ENCODE peak calls at places on chromosomes 6 and 20, in nine cellular contexts. One of them, this sample, is unnamed. For H3K36me3, the result is how much of the 10 kb centered on the place peaks cover.

GRCh38 chr6:132713355-132714134 is at the start of gene VNN1:
- DNase-seq in PC-9: no peak
- DNase-seq in mammary epithelial cell: no peak
- DNase-seq in IMR-90: no peak
- DNase-seq in astrocyte: no peak
- DNase-seq in aorta: peak
- DNase-seq in adrenal gland: peak
- DNase-seq in prostate gland: no peak
- DNase-seq in colonic mucosa: peak
- DNase-seq in this sample: no peak

GRCh38 chr6:108541843-108542795 is 18.6 kb upstream of the FOXO3 start:
- DNase-seq in aorta: peak
- DNase-seq in adrenal gland: peak
- DNase-seq in astrocyte: peak
- DNase-seq in IMR-90: peak
- DNase-seq in mammary epithelial cell: peak
- DNase-seq in prostate gland: peak
- DNase-seq in PC-9: peak
- DNase-seq in colonic mucosa: peak
- DNase-seq in this sample: peak

GRCh38 chr6:51382838-51383237 is 564.2 kb downstream of the TFAP2B start:
- DNase-seq in PC-9: no peak
- DNase-seq in colonic mucosa: no peak
- DNase-seq in mammary epithelial cell: no peak
- DNase-seq in adrenal gland: no peak
- DNase-seq in aorta: no peak
- DNase-seq in astrocyte: no peak
- DNase-seq in IMR-90: no peak
- DNase-seq in prostate gland: no peak
- DNase-seq in this sample: no peak

GRCh38 chr6:104226798-104227444 is 632.8 kb downstream of the HACE1 start:
- DNase-seq in aorta: no peak
- DNase-seq in mammary epithelial cell: no peak
- DNase-seq in PC-9: no peak
- DNase-seq in IMR-90: no peak
- DNase-seq in colonic mucosa: no peak
- DNase-seq in prostate gland: no peak
- DNase-seq in astrocyte: no peak
- DNase-seq in adrenal gland: no peak
- DNase-seq in this sample: no peak

GRCh38 chr6:24743265-24743943 is 24.4 kb upstream of the C6orf62 start:
- DNase-seq in astrocyte: peak
- DNase-seq in IMR-90: peak
- DNase-seq in prostate gland: peak
- DNase-seq in adrenal gland: peak
- DNase-seq in mammary epithelial cell: peak
- DNase-seq in aorta: no peak
- DNase-seq in PC-9: peak
- DNase-seq in colonic mucosa: no peak
- DNase-seq in this sample: no peak

GRCh38 chr6:47168176-47168575 is 126.0 kb upstream of the ADGRF1 start:
- DNase-seq in IMR-90: peak
- DNase-seq in colonic mucosa: no peak
- DNase-seq in mammary epithelial cell: peak
- DNase-seq in PC-9: peak
- DNase-seq in adrenal gland: no peak
- DNase-seq in prostate gland: peak
- DNase-seq in aorta: peak
- DNase-seq in astrocyte: peak
- DNase-seq in this sample: peak

GRCh38 chr6:138844203-138844602 is 48.3 kb downstream of the ECT2L start:
- DNase-seq in PC-9: no peak
- DNase-seq in adrenal gland: no peak
- DNase-seq in colonic mucosa: no peak
- DNase-seq in aorta: no peak
- DNase-seq in mammary epithelial cell: no peak
- DNase-seq in prostate gland: no peak
- DNase-seq in astrocyte: peak
- DNase-seq in IMR-90: peak
- DNase-seq in this sample: peak

GRCh38 chr20:10982692-10983091 is 308.9 kb upstream of the JAG1 start:
- DNase-seq in IMR-90: peak
- DNase-seq in prostate gland: no peak
- DNase-seq in aorta: peak
- DNase-seq in mammary epithelial cell: peak
- DNase-seq in astrocyte: peak
- DNase-seq in adrenal gland: no peak
- DNase-seq in PC-9: no peak
- DNase-seq in colonic mucosa: peak
- DNase-seq in this sample: peak

GRCh38 chr6:87514831-87515230 is 42.1 kb downstream of the SLC35A1 start:
- DNase-seq in mammary epithelial cell: no peak
- DNase-seq in PC-9: no peak
- DNase-seq in colonic mucosa: no peak
- DNase-seq in adrenal gland: no peak
- DNase-seq in astrocyte: no peak
- DNase-seq in aorta: no peak
- DNase-seq in IMR-90: no peak
- DNase-seq in prostate gland: no peak
- DNase-seq in this sample: no peak

GRCh38 chr6:115969207-115969929 is 91.3 kb downstream of the FRK start:
- DNase-seq in mammary epithelial cell: no peak
- DNase-seq in IMR-90: no peak
- DNase-seq in adrenal gland: no peak
- DNase-seq in astrocyte: no peak
- DNase-seq in colonic mucosa: no peak
- DNase-seq in prostate gland: no peak
- DNase-seq in aorta: no peak
- DNase-seq in PC-9: no peak
- DNase-seq in this sample: no peak

GRCh38 chr6:158322724-158323560 is 10.7 kb downstream of the TULP4 start:
- DNase-seq in aorta: no peak
- DNase-seq in IMR-90: peak
- DNase-seq in colonic mucosa: no peak
- DNase-seq in prostate gland: no peak
- DNase-seq in astrocyte: peak
- DNase-seq in mammary epithelial cell: peak
- DNase-seq in adrenal gland: no peak
- DNase-seq in PC-9: peak
- DNase-seq in this sample: no peak

GRCh38 chr20:60869626-60870025 is 382.4 kb upstream of the CDH4 start:
- DNase-seq in aorta: no peak
- DNase-seq in IMR-90: no peak
- DNase-seq in astrocyte: no peak
- DNase-seq in PC-9: no peak
- DNase-seq in adrenal gland: no peak
- DNase-seq in colonic mucosa: no peak
- DNase-seq in mammary epithelial cell: no peak
- DNase-seq in prostate gland: no peak
- DNase-seq in this sample: no peak

GRCh38 chr6:37314803-37315515 is 38.8 kb upstream of the RNF8 start:
- DNase-seq in mammary epithelial cell: peak
- DNase-seq in prostate gland: no peak
- DNase-seq in colonic mucosa: peak
- DNase-seq in astrocyte: peak
- DNase-seq in PC-9: no peak
- DNase-seq in IMR-90: peak
- DNase-seq in aorta: no peak
- DNase-seq in adrenal gland: no peak
- DNase-seq in this sample: no peak

GRCh38 chr6:26217714-26218075 is 130.5 kb downstream of the HFE start:
- DNase-seq in PC-9: peak
- DNase-seq in mammary epithelial cell: peak
- DNase-seq in IMR-90: no peak
- DNase-seq in astrocyte: no peak
- DNase-seq in adrenal gland: peak
- DNase-seq in aorta: no peak
- DNase-seq in prostate gland: no peak
- DNase-seq in colonic mucosa: peak
- DNase-seq in this sample: no peak

GRCh38 chr6:41735427-41736206 is at the start of gene TFEB:
- DNase-seq in prostate gland: peak
- DNase-seq in IMR-90: peak
- DNase-seq in colonic mucosa: peak
- DNase-seq in mammary epithelial cell: peak
- DNase-seq in PC-9: peak
- DNase-seq in astrocyte: peak
- DNase-seq in adrenal gland: peak
- DNase-seq in aorta: peak
- DNase-seq in this sample: peak

GRCh38 chr6:10404107-10404798 is 10.6 kb downstream of the TFAP2A start:
- DNase-seq in colonic mucosa: peak
- DNase-seq in prostate gland: peak
- DNase-seq in PC-9: peak
- DNase-seq in aorta: peak
- DNase-seq in astrocyte: peak
- DNase-seq in mammary epithelial cell: peak
- DNase-seq in IMR-90: peak
- DNase-seq in adrenal gland: peak
- DNase-seq in this sample: peak
- H3K36me3 ChIP-seq in colonic mucosa: under half
- H3K36me3 ChIP-seq in prostate gland: under half
- H3K36me3 ChIP-seq in PC-9: under half
- H3K36me3 ChIP-seq in aorta: under half
- H3K36me3 ChIP-seq in astrocyte: under half
- H3K36me3 ChIP-seq in mammary epithelial cell: half or more
- H3K36me3 ChIP-seq in IMR-90: under half
- H3K36me3 ChIP-seq in adrenal gland: under half
- H3K36me3 ChIP-seq in this sample: under half

DNA sequence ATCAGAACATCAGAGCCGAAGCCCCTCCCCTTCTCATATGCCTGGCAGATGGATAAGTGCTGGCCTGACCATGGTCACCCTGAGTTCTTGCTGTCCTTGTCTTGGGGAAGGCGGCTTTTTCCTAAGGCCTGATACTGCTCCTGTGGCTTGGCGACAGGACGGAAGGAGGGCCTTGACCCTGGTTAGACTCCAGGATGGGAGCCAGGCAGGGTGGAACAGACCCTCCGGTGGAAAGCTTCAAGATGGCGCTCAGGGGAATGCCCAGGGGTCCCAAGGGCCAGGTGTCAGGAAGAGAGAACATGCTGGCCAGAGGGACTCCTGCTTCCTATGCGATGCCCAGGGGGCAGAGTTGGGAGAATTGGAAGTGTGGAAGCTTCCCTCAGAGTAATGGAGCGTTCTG is 29.6 kb downstream of the ADA start:
- DNase-seq in PC-9: no peak
- DNase-seq in IMR-90: no peak
- DNase-seq in colonic mucosa: no peak
- DNase-seq in astrocyte: no peak
- DNase-seq in prostate gland: no peak
- DNase-seq in mammary epithelial cell: no peak
- DNase-seq in aorta: no peak
- DNase-seq in adrenal gland: no peak
- DNase-seq in this sample: no peak
- H3K36me3 ChIP-seq in PC-9: under half
- H3K36me3 ChIP-seq in IMR-90: under half
- H3K36me3 ChIP-seq in colonic mucosa: under half
- H3K36me3 ChIP-seq in astrocyte: under half
- H3K36me3 ChIP-seq in prostate gland: under half
- H3K36me3 ChIP-seq in mammary epithelial cell: under half
- H3K36me3 ChIP-seq in aorta: under half
- H3K36me3 ChIP-seq in adrenal gland: under half
- H3K36me3 ChIP-seq in this sample: half or more

DNA sequence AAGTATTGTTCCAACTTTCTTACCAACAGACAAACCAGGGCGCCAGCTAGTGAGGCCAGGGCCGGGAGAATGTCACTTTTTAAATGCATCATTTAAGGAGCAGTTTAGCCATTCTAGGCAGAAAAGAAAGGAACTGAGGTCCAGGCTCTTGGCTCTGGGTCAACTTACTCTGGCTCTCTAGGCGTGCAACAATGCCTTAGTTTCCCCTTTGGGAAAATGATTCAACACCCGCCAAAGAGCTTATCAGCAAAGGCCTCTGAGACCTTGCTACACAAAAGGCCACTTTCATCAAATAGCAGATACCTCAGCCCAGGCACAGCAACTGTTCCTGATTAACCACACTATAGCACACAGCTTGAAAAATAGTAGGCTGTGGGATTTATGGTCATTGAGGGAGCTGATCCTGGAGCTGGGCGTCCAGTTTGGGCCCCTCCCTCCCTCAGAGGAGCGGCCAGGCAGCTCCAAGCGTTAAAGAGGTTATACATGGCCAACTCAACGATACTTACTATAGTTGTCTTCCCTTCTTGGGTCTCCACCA is 6.9 kb downstream of the MRPS18A start:
- DNase-seq in PC-9: no peak
- DNase-seq in IMR-90: no peak
- DNase-seq in mammary epithelial cell: no peak
- DNase-seq in prostate gland: no peak
- DNase-seq in astrocyte: no peak
- DNase-seq in adrenal gland: no peak
- DNase-seq in colonic mucosa: no peak
- DNase-seq in aorta: no peak
- DNase-seq in this sample: no peak
- H3K36me3 ChIP-seq in PC-9: under half
- H3K36me3 ChIP-seq in IMR-90: under half
- H3K36me3 ChIP-seq in mammary epithelial cell: under half
- H3K36me3 ChIP-seq in prostate gland: under half
- H3K36me3 ChIP-seq in astrocyte: under half
- H3K36me3 ChIP-seq in adrenal gland: under half
- H3K36me3 ChIP-seq in colonic mucosa: under half
- H3K36me3 ChIP-seq in aorta: under half
- H3K36me3 ChIP-seq in this sample: under half

DNA sequence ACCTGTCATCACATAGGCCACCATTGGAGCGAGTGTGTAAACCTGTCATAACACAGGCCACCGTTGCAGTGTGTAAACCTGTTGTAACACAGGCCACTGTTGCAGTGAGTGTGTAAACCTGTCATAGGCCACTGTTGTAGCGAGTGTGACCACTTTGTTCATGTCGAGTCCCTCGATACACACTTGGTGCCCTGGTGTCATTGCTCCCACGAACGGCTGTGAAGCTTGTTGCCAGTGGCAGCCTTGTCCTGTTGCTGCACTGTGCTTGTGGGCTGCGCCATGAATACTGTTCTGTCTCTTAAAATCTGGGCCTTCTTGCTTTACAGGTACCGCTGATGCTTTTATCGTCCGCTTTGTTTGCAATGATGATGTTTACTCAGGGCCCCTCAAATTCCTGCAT is 61.4 kb upstream of the SLC22A1 start:
- DNase-seq in colonic mucosa: no peak
- DNase-seq in prostate gland: no peak
- DNase-seq in PC-9: no peak
- DNase-seq in aorta: no peak
- DNase-seq in IMR-90: no peak
- DNase-seq in mammary epithelial cell: no peak
- DNase-seq in adrenal gland: no peak
- DNase-seq in astrocyte: no peak
- DNase-seq in this sample: no peak
- H3K36me3 ChIP-seq in colonic mucosa: under half
- H3K36me3 ChIP-seq in prostate gland: under half
- H3K36me3 ChIP-seq in PC-9: under half
- H3K36me3 ChIP-seq in aorta: under half
- H3K36me3 ChIP-seq in IMR-90: half or more
- H3K36me3 ChIP-seq in mammary epithelial cell: under half
- H3K36me3 ChIP-seq in adrenal gland: half or more
- H3K36me3 ChIP-seq in astrocyte: half or more
- H3K36me3 ChIP-seq in this sample: half or more

GRCh38 chr20:63962426-63963347 is 6.5 kb upstream of the UCKL1 start:
- DNase-seq in IMR-90: no peak
- DNase-seq in adrenal gland: no peak
- DNase-seq in mammary epithelial cell: no peak
- DNase-seq in colonic mucosa: no peak
- DNase-seq in PC-9: no peak
- DNase-seq in aorta: no peak
- DNase-seq in prostate gland: no peak
- DNase-seq in astrocyte: no peak
- DNase-seq in this sample: peak
- H3K36me3 ChIP-seq in IMR-90: half or more
- H3K36me3 ChIP-seq in adrenal gland: half or more
- H3K36me3 ChIP-seq in mammary epithelial cell: under half
- H3K36me3 ChIP-seq in colonic mucosa: under half
- H3K36me3 ChIP-seq in PC-9: under half
- H3K36me3 ChIP-seq in aorta: under half
- H3K36me3 ChIP-seq in prostate gland: under half
- H3K36me3 ChIP-seq in astrocyte: under half
- H3K36me3 ChIP-seq in this sample: half or more

This sample was measured in left ventricle myocardium inferior.